ENCODE peak calls at places on chromosomes 3 and 15, in eight cellular contexts. One of them, this sample, is unnamed.

GRCh38 chr3:144073698-144074097 is 102.1 kb downstream of the DIPK2A start:
- DNase-seq in nephron progenitor cell: no peak
- DNase-seq in smooth muscle cell of the brain vasculature: no peak
- DNase-seq in activated gamma-delta T cell treated with Interleukin-2 at 50 U/mL for 16 hours: no peak
- DNase-seq in NCI-H345: no peak
- DNase-seq in left cardiac atrium: no peak
- DNase-seq in T-helper 2 cell: no peak
- DNase-seq in lower lobe of right lung: no peak
- DNase-seq in this sample: no peak

GRCh38 chr3:81799403-81799802 is 38.0 kb upstream of the GBE1 start:
- DNase-seq in nephron progenitor cell: no peak
- DNase-seq in smooth muscle cell of the brain vasculature: no peak
- DNase-seq in activated gamma-delta T cell treated with Interleukin-2 at 50 U/mL for 16 hours: no peak
- DNase-seq in NCI-H345: no peak
- DNase-seq in left cardiac atrium: no peak
- DNase-seq in T-helper 2 cell: no peak
- DNase-seq in lower lobe of right lung: no peak
- DNase-seq in this sample: no peak

GRCh38 chr15:39411102-39411989 is 169.5 kb upstream of the THBS1 start:
- DNase-seq in nephron progenitor cell: no peak
- DNase-seq in smooth muscle cell of the brain vasculature: no peak
- DNase-seq in activated gamma-delta T cell treated with Interleukin-2 at 50 U/mL for 16 hours: no peak
- DNase-seq in NCI-H345: no peak
- DNase-seq in left cardiac atrium: no peak
- DNase-seq in T-helper 2 cell: no peak
- DNase-seq in lower lobe of right lung: no peak
- DNase-seq in this sample: no peak

GRCh38 chr3:191882289-191882688 is 421.3 kb downstream of the PYDC2 start:
- DNase-seq in nephron progenitor cell: no peak
- DNase-seq in smooth muscle cell of the brain vasculature: no peak
- DNase-seq in activated gamma-delta T cell treated with Interleukin-2 at 50 U/mL for 16 hours: no peak
- DNase-seq in NCI-H345: no peak
- DNase-seq in left cardiac atrium: no peak
- DNase-seq in T-helper 2 cell: no peak
- DNase-seq in lower lobe of right lung: no peak
- DNase-seq in this sample: no peak

GRCh38 chr3:37174532-37175126 is at the start of gene LRRFIP2:
- DNase-seq in nephron progenitor cell: no peak
- DNase-seq in smooth muscle cell of the brain vasculature: no peak
- DNase-seq in activated gamma-delta T cell treated with Interleukin-2 at 50 U/mL for 16 hours: no peak
- DNase-seq in NCI-H345: no peak
- DNase-seq in left cardiac atrium: no peak
- DNase-seq in T-helper 2 cell: peak
- DNase-seq in lower lobe of right lung: no peak
- DNase-seq in this sample: no peak

GRCh38 chr15:25852696-25853524 is 10.2 kb downstream of the ATP10A start:
- DNase-seq in nephron progenitor cell: no peak
- DNase-seq in smooth muscle cell of the brain vasculature: no peak
- DNase-seq in activated gamma-delta T cell treated with Interleukin-2 at 50 U/mL for 16 hours: no peak
- DNase-seq in NCI-H345: no peak
- DNase-seq in left cardiac atrium: no peak
- DNase-seq in T-helper 2 cell: no peak
- DNase-seq in lower lobe of right lung: no peak
- DNase-seq in this sample: no peak

GRCh38 chr15:95609096-95609495 is 721.4 kb upstream of the NR2F2 start:
- DNase-seq in nephron progenitor cell: no peak
- DNase-seq in smooth muscle cell of the brain vasculature: no peak
- DNase-seq in activated gamma-delta T cell treated with Interleukin-2 at 50 U/mL for 16 hours: no peak
- DNase-seq in NCI-H345: no peak
- DNase-seq in left cardiac atrium: no peak
- DNase-seq in T-helper 2 cell: no peak
- DNase-seq in lower lobe of right lung: no peak
- DNase-seq in this sample: no peak

GRCh38 chr15:58604455-58604923 is 145.0 kb downstream of the ADAM10 start:
- DNase-seq in nephron progenitor cell: no peak
- DNase-seq in smooth muscle cell of the brain vasculature: no peak
- DNase-seq in activated gamma-delta T cell treated with Interleukin-2 at 50 U/mL for 16 hours: no peak
- DNase-seq in NCI-H345: no peak
- DNase-seq in left cardiac atrium: no peak
- DNase-seq in T-helper 2 cell: no peak
- DNase-seq in lower lobe of right lung: no peak
- DNase-seq in this sample: no peak

GRCh38 chr3:13352621-13353131 is 67.4 kb downstream of the NUP210 start:
- DNase-seq in nephron progenitor cell: no peak
- DNase-seq in smooth muscle cell of the brain vasculature: no peak
- DNase-seq in activated gamma-delta T cell treated with Interleukin-2 at 50 U/mL for 16 hours: peak
- DNase-seq in NCI-H345: no peak
- DNase-seq in left cardiac atrium: no peak
- DNase-seq in T-helper 2 cell: no peak
- DNase-seq in lower lobe of right lung: no peak
- DNase-seq in this sample: no peak

GRCh38 chr15:86167816-86168215 is 88.1 kb downstream of the AGBL1 start:
- DNase-seq in nephron progenitor cell: no peak
- DNase-seq in smooth muscle cell of the brain vasculature: no peak
- DNase-seq in activated gamma-delta T cell treated with Interleukin-2 at 50 U/mL for 16 hours: no peak
- DNase-seq in NCI-H345: no peak
- DNase-seq in left cardiac atrium: no peak
- DNase-seq in T-helper 2 cell: no peak
- DNase-seq in lower lobe of right lung: no peak
- DNase-seq in this sample: no peak

GRCh38 chr15:51299187-51300015 is 39.0 kb downstream of the CYP19A1 start:
- DNase-seq in nephron progenitor cell: no peak
- DNase-seq in smooth muscle cell of the brain vasculature: no peak
- DNase-seq in activated gamma-delta T cell treated with Interleukin-2 at 50 U/mL for 16 hours: no peak
- DNase-seq in NCI-H345: peak
- DNase-seq in left cardiac atrium: no peak
- DNase-seq in T-helper 2 cell: no peak
- DNase-seq in lower lobe of right lung: no peak
- DNase-seq in this sample: no peak

GRCh38 chr15:63334821-63335220 is 46.8 kb downstream of the CA12 start:
- DNase-seq in nephron progenitor cell: no peak
- DNase-seq in smooth muscle cell of the brain vasculature: no peak
- DNase-seq in activated gamma-delta T cell treated with Interleukin-2 at 50 U/mL for 16 hours: no peak
- DNase-seq in NCI-H345: no peak
- DNase-seq in left cardiac atrium: no peak
- DNase-seq in T-helper 2 cell: no peak
- DNase-seq in lower lobe of right lung: no peak
- DNase-seq in this sample: no peak

GRCh38 chr3:134650431-134651346 is at the start of gene KY:
- DNase-seq in nephron progenitor cell: peak
- DNase-seq in smooth muscle cell of the brain vasculature: no peak
- DNase-seq in activated gamma-delta T cell treated with Interleukin-2 at 50 U/mL for 16 hours: no peak
- DNase-seq in NCI-H345: peak
- DNase-seq in left cardiac atrium: peak
- DNase-seq in T-helper 2 cell: no peak
- DNase-seq in lower lobe of right lung: peak
- DNase-seq in this sample: peak

GRCh38 chr3:182644800-182645433 is 148.4 kb upstream of the ATP11B start:
- DNase-seq in nephron progenitor cell: no peak
- DNase-seq in smooth muscle cell of the brain vasculature: no peak
- DNase-seq in activated gamma-delta T cell treated with Interleukin-2 at 50 U/mL for 16 hours: no peak
- DNase-seq in NCI-H345: no peak
- DNase-seq in left cardiac atrium: no peak
- DNase-seq in T-helper 2 cell: no peak
- DNase-seq in lower lobe of right lung: no peak
- DNase-seq in this sample: no peak

GRCh38 chr3:174495231-174495755 is 363.8 kb upstream of the NAALADL2 start:
- DNase-seq in nephron progenitor cell: no peak
- DNase-seq in smooth muscle cell of the brain vasculature: no peak
- DNase-seq in activated gamma-delta T cell treated with Interleukin-2 at 50 U/mL for 16 hours: no peak
- DNase-seq in NCI-H345: no peak
- DNase-seq in left cardiac atrium: no peak
- DNase-seq in T-helper 2 cell: no peak
- DNase-seq in lower lobe of right lung: no peak
- DNase-seq in this sample: no peak

GRCh38 chr15:70061696-70062270 is 35.9 kb downstream of the TLE3 start:
- DNase-seq in nephron progenitor cell: no peak
- DNase-seq in smooth muscle cell of the brain vasculature: no peak
- DNase-seq in activated gamma-delta T cell treated with Interleukin-2 at 50 U/mL for 16 hours: no peak
- DNase-seq in NCI-H345: no peak
- DNase-seq in left cardiac atrium: no peak
- DNase-seq in T-helper 2 cell: no peak
- DNase-seq in lower lobe of right lung: no peak
- DNase-seq in this sample: no peak

GRCh38 chr3:147187687-147188086 is 218.7 kb downstream of the ZIC4 start:
- DNase-seq in nephron progenitor cell: no peak
- DNase-seq in smooth muscle cell of the brain vasculature: no peak
- DNase-seq in activated gamma-delta T cell treated with Interleukin-2 at 50 U/mL for 16 hours: no peak
- DNase-seq in NCI-H345: no peak
- DNase-seq in left cardiac atrium: no peak
- DNase-seq in T-helper 2 cell: no peak
- DNase-seq in lower lobe of right lung: no peak
- DNase-seq in this sample: no peak

GRCh38 chr3:135513106-135514063 is 452.1 kb upstream of the PPP2R3A start:
- DNase-seq in nephron progenitor cell: no peak
- DNase-seq in smooth muscle cell of the brain vasculature: no peak
- DNase-seq in activated gamma-delta T cell treated with Interleukin-2 at 50 U/mL for 16 hours: no peak
- DNase-seq in NCI-H345: no peak
- DNase-seq in left cardiac atrium: peak
- DNase-seq in T-helper 2 cell: no peak
- DNase-seq in lower lobe of right lung: no peak
- DNase-seq in this sample: no peak

GRCh38 chr3:181210275-181210674 is 220.7 kb upstream of the DNAJC19 start:
- DNase-seq in nephron progenitor cell: no peak
- DNase-seq in smooth muscle cell of the brain vasculature: peak
- DNase-seq in activated gamma-delta T cell treated with Interleukin-2 at 50 U/mL for 16 hours: no peak
- DNase-seq in NCI-H345: peak
- DNase-seq in left cardiac atrium: no peak
- DNase-seq in T-helper 2 cell: no peak
- DNase-seq in lower lobe of right lung: no peak
- DNase-seq in this sample: no peak

GRCh38 chr3:69541823-69542264 is 156.0 kb upstream of the FRMD4B start:
- DNase-seq in nephron progenitor cell: no peak
- DNase-seq in smooth muscle cell of the brain vasculature: no peak
- DNase-seq in activated gamma-delta T cell treated with Interleukin-2 at 50 U/mL for 16 hours: no peak
- DNase-seq in NCI-H345: peak
- DNase-seq in left cardiac atrium: peak
- DNase-seq in T-helper 2 cell: no peak
- DNase-seq in lower lobe of right lung: peak
- DNase-seq in this sample: peak

GRCh38 chr15:100703032-100703578 is 100.7 kb downstream of the ASB7 start:
- DNase-seq in nephron progenitor cell: no peak
- DNase-seq in smooth muscle cell of the brain vasculature: no peak
- DNase-seq in activated gamma-delta T cell treated with Interleukin-2 at 50 U/mL for 16 hours: no peak
- DNase-seq in NCI-H345: no peak
- DNase-seq in left cardiac atrium: no peak
- DNase-seq in T-helper 2 cell: no peak
- DNase-seq in lower lobe of right lung: no peak
- DNase-seq in this sample: no peak

GRCh38 chr3:8574670-8575322 is 69.8 kb downstream of the SSUH2 start:
- DNase-seq in nephron progenitor cell: no peak
- DNase-seq in smooth muscle cell of the brain vasculature: no peak
- DNase-seq in activated gamma-delta T cell treated with Interleukin-2 at 50 U/mL for 16 hours: no peak
- DNase-seq in NCI-H345: no peak
- DNase-seq in left cardiac atrium: no peak
- DNase-seq in T-helper 2 cell: no peak
- DNase-seq in lower lobe of right lung: no peak
- DNase-seq in this sample: no peak

GRCh38 chr15:50135123-50135541 is 16.1 kb upstream of the ATP8B4 start:
- DNase-seq in nephron progenitor cell: no peak
- DNase-seq in smooth muscle cell of the brain vasculature: no peak
- DNase-seq in activated gamma-delta T cell treated with Interleukin-2 at 50 U/mL for 16 hours: no peak
- DNase-seq in NCI-H345: no peak
- DNase-seq in left cardiac atrium: no peak
- DNase-seq in T-helper 2 cell: no peak
- DNase-seq in lower lobe of right lung: no peak
- DNase-seq in this sample: no peak

GRCh38 chr3:190597291-190597690 is 83.4 kb downstream of the IL1RAP start:
- DNase-seq in nephron progenitor cell: no peak
- DNase-seq in smooth muscle cell of the brain vasculature: no peak
- DNase-seq in activated gamma-delta T cell treated with Interleukin-2 at 50 U/mL for 16 hours: no peak
- DNase-seq in NCI-H345: no peak
- DNase-seq in left cardiac atrium: no peak
- DNase-seq in T-helper 2 cell: no peak
- DNase-seq in lower lobe of right lung: no peak
- DNase-seq in this sample: no peak

GRCh38 chr3:171028779-171029232 is 2.3 kb upstream of the SLC2A2 start:
- DNase-seq in nephron progenitor cell: no peak
- DNase-seq in smooth muscle cell of the brain vasculature: no peak
- DNase-seq in activated gamma-delta T cell treated with Interleukin-2 at 50 U/mL for 16 hours: no peak
- DNase-seq in NCI-H345: no peak
- DNase-seq in left cardiac atrium: no peak
- DNase-seq in T-helper 2 cell: no peak
- DNase-seq in lower lobe of right lung: no peak
- DNase-seq in this sample: no peak

GRCh38 chr3:20682573-20682972 is 496.6 kb upstream of the SGO1 start:
- DNase-seq in nephron progenitor cell: no peak
- DNase-seq in smooth muscle cell of the brain vasculature: no peak
- DNase-seq in activated gamma-delta T cell treated with Interleukin-2 at 50 U/mL for 16 hours: no peak
- DNase-seq in NCI-H345: no peak
- DNase-seq in left cardiac atrium: no peak
- DNase-seq in T-helper 2 cell: no peak
- DNase-seq in lower lobe of right lung: no peak
- DNase-seq in this sample: no peak

GRCh38 chr3:109081746-109082510 is 36.0 kb downstream of the MORC1 start:
- DNase-seq in nephron progenitor cell: peak
- DNase-seq in smooth muscle cell of the brain vasculature: peak
- DNase-seq in activated gamma-delta T cell treated with Interleukin-2 at 50 U/mL for 16 hours: no peak
- DNase-seq in NCI-H345: no peak
- DNase-seq in left cardiac atrium: no peak
- DNase-seq in T-helper 2 cell: no peak
- DNase-seq in lower lobe of right lung: no peak
- DNase-seq in this sample: no peak

GRCh38 chr3:139448104-139448503 is 28.2 kb downstream of the RBP2 start:
- DNase-seq in nephron progenitor cell: no peak
- DNase-seq in smooth muscle cell of the brain vasculature: no peak
- DNase-seq in activated gamma-delta T cell treated with Interleukin-2 at 50 U/mL for 16 hours: no peak
- DNase-seq in NCI-H345: no peak
- DNase-seq in left cardiac atrium: peak
- DNase-seq in T-helper 2 cell: no peak
- DNase-seq in lower lobe of right lung: no peak
- DNase-seq in this sample: no peak

GRCh38 chr3:129121016-129121791 is 400 bp downstream of the RAB43 start:
- DNase-seq in nephron progenitor cell: no peak
- DNase-seq in smooth muscle cell of the brain vasculature: no peak
- DNase-seq in activated gamma-delta T cell treated with Interleukin-2 at 50 U/mL for 16 hours: peak
- DNase-seq in NCI-H345: no peak
- DNase-seq in left cardiac atrium: no peak
- DNase-seq in T-helper 2 cell: no peak
- DNase-seq in lower lobe of right lung: peak
- DNase-seq in this sample: peak

GRCh38 chr3:105274536-105274935 is 92.2 kb upstream of the ALCAM start:
- DNase-seq in nephron progenitor cell: no peak
- DNase-seq in smooth muscle cell of the brain vasculature: no peak
- DNase-seq in activated gamma-delta T cell treated with Interleukin-2 at 50 U/mL for 16 hours: no peak
- DNase-seq in NCI-H345: no peak
- DNase-seq in left cardiac atrium: no peak
- DNase-seq in T-helper 2 cell: no peak
- DNase-seq in lower lobe of right lung: no peak
- DNase-seq in this sample: no peak

GRCh38 chr15:69410290-69410874 is 3.8 kb upstream of the KIF23 start:
- DNase-seq in nephron progenitor cell: no peak
- DNase-seq in smooth muscle cell of the brain vasculature: no peak
- DNase-seq in activated gamma-delta T cell treated with Interleukin-2 at 50 U/mL for 16 hours: no peak
- DNase-seq in NCI-H345: peak
- DNase-seq in left cardiac atrium: no peak
- DNase-seq in T-helper 2 cell: no peak
- DNase-seq in lower lobe of right lung: no peak
- DNase-seq in this sample: no peak

GRCh38 chr3:118505784-118506183 is 528.9 kb downstream of the IGSF11 start:
- DNase-seq in nephron progenitor cell: no peak
- DNase-seq in smooth muscle cell of the brain vasculature: no peak
- DNase-seq in activated gamma-delta T cell treated with Interleukin-2 at 50 U/mL for 16 hours: no peak
- DNase-seq in NCI-H345: no peak
- DNase-seq in left cardiac atrium: no peak
- DNase-seq in T-helper 2 cell: no peak
- DNase-seq in lower lobe of right lung: no peak
- DNase-seq in this sample: no peak

GRCh38 chr3:14948609-14949038 is 1.2 kb downstream of the NR2C2 start:
- DNase-seq in nephron progenitor cell: no peak
- DNase-seq in smooth muscle cell of the brain vasculature: no peak
- DNase-seq in activated gamma-delta T cell treated with Interleukin-2 at 50 U/mL for 16 hours: no peak
- DNase-seq in NCI-H345: no peak
- DNase-seq in left cardiac atrium: no peak
- DNase-seq in T-helper 2 cell: no peak
- DNase-seq in lower lobe of right lung: no peak
- DNase-seq in this sample: no peak

GRCh38 chr15:80286055-80286454 is 34.0 kb upstream of the CTXND1 start:
- DNase-seq in nephron progenitor cell: no peak
- DNase-seq in smooth muscle cell of the brain vasculature: no peak
- DNase-seq in activated gamma-delta T cell treated with Interleukin-2 at 50 U/mL for 16 hours: no peak
- DNase-seq in NCI-H345: no peak
- DNase-seq in left cardiac atrium: no peak
- DNase-seq in T-helper 2 cell: no peak
- DNase-seq in lower lobe of right lung: no peak
- DNase-seq in this sample: no peak

This sample was measured in Right ventricle myocardium superior.